ENCODE peak calls at places on chromosome 3, in four cellular contexts. S is stimulated activated CD8-positive, alpha-beta memory T cell treated with anti-CD3 and anti-CD28 coated beads, Interleukin-4, amount 100 ng/mL, for 1 hour; X is NCI-H1417; D is CD8-positive, alpha-beta T cell. K is an unnamed sample.
A peak's percentile ranks its signal among the peaks of the same experiment; 100 is the strongest.

GRCh38 chr3:188978772-188979171 is 193.0 kb upstream of the TPRG1 start:
- DNase-seq in S (no peak), X (no peak), D (no peak), K (no peak)

GRCh38 chr3:25454411-25454927 is 26.4 kb downstream of the RARB start:
- DNase-seq in S (no peak), X (no peak), D (no peak), K (no peak)

GRCh38 chr3:32297366-32297765 is 58.9 kb downstream of the CMTM8 start:
- DNase-seq in D (peak; percentile 57), X (no peak), S (no peak), K (no peak)

GRCh38 chr3:36850743-36851142 is 86.4 kb upstream of the DCLK3 start:
- DNase-seq in D (no peak), X (no peak), S (no peak), K (no peak)

GRCh38 chr3:125325746-125326145 is 49.4 kb downstream of the ZNF148 start:
- DNase-seq in D (no peak), X (no peak), S (no peak), K (no peak)

GRCh38 chr3:40079203-40079844 is 230.2 kb upstream of the EIF1B start:
- DNase-seq in X (no peak), D (no peak), S (no peak), K (no peak)

GRCh38 chr3:52289338-52289746 is 1.7 kb downstream of the GLYCTK start:
- DNase-seq in D (no peak), X (no peak), S (no peak), K (no peak)

GRCh38 chr3:71532639-71533395 is 50.7 kb downstream of the FOXP1 start:
- DNase-seq in X (no peak), D (no peak), S (no peak), K (no peak)

GRCh38 chr3:14235003-14235876 is 56.6 kb downstream of the LSM3 start:
- DNase-seq in X (no peak), D (no peak), S (no peak), K (no peak)

GRCh38 chr3:25169146-25169545 is 258.9 kb upstream of the RARB start:
- DNase-seq in X (no peak), S (no peak), D (no peak), K (no peak)

GRCh38 chr3:186057594-186057993 is 51.3 kb downstream of the ETV5 start:
- DNase-seq in S (no peak), D (no peak), X (no peak), K (no peak)

GRCh38 chr3:143358155-143358792 is 238.7 kb downstream of the CHST2 start:
- DNase-seq in X (no peak), D (no peak), S (no peak), K (no peak)

GRCh38 chr3:98769436-98769835 is 6.3 kb downstream of the ST3GAL6 start:
- DNase-seq in X (no peak), S (no peak), D (no peak), K (no peak)